ENCODE peak calls at places on chromosome 1, in nine cellular contexts. One of them, this sample, is unnamed.

GRCh38 chr1:184930645-184931044 is 43.7 kb downstream of the NIBAN1 start:
- DNase-seq in body of pancreas: no peak
- DNase-seq in A549: no peak
- DNase-seq in sigmoid colon: no peak
- DNase-seq in H1: no peak
- DNase-seq in ovary: no peak
- DNase-seq in HCT116: no peak
- DNase-seq in uterus: no peak
- DNase-seq in breast epithelium: no peak
- DNase-seq in this sample: no peak

GRCh38 chr1:25756210-25756609 is 43.8 kb upstream of the SELENON start:
- DNase-seq in body of pancreas: no peak
- DNase-seq in A549: no peak
- DNase-seq in sigmoid colon: no peak
- DNase-seq in H1: no peak
- DNase-seq in ovary: no peak
- DNase-seq in HCT116: no peak
- DNase-seq in uterus: no peak
- DNase-seq in breast epithelium: no peak
- DNase-seq in this sample: no peak

GRCh38 chr1:205298191-205298994 is 23.2 kb downstream of the NUAK2 start:
- DNase-seq in body of pancreas: peak
- DNase-seq in A549: peak
- DNase-seq in sigmoid colon: no peak
- DNase-seq in H1: peak
- DNase-seq in ovary: no peak
- DNase-seq in HCT116: peak
- DNase-seq in uterus: no peak
- DNase-seq in breast epithelium: no peak
- DNase-seq in this sample: peak

GRCh38 chr1:83999316-83999819 is 436 bp upstream of the TTLL7 start:
- DNase-seq in body of pancreas: peak
- DNase-seq in A549: peak
- DNase-seq in sigmoid colon: peak
- DNase-seq in H1: no peak
- DNase-seq in ovary: peak
- DNase-seq in HCT116: peak
- DNase-seq in uterus: peak
- DNase-seq in breast epithelium: no peak
- DNase-seq in this sample: peak

GRCh38 chr1:169931795-169932195 is 38.1 kb upstream of the SCYL3 start:
- DNase-seq in body of pancreas: no peak
- DNase-seq in A549: no peak
- DNase-seq in sigmoid colon: no peak
- DNase-seq in H1: no peak
- DNase-seq in ovary: no peak
- DNase-seq in HCT116: no peak
- DNase-seq in uterus: no peak
- DNase-seq in breast epithelium: no peak
- DNase-seq in this sample: no peak

GRCh38 chr1:84504580-84505021 is 1.6 kb upstream of the SPATA1 start:
- DNase-seq in body of pancreas: no peak
- DNase-seq in A549: no peak
- DNase-seq in sigmoid colon: no peak
- DNase-seq in H1: no peak
- DNase-seq in ovary: no peak
- DNase-seq in HCT116: no peak
- DNase-seq in uterus: no peak
- DNase-seq in breast epithelium: no peak
- DNase-seq in this sample: no peak

GRCh38 chr1:176206006-176206960 is 803 bp downstream of the COP1 start:
- DNase-seq in body of pancreas: peak
- DNase-seq in A549: peak
- DNase-seq in sigmoid colon: peak
- DNase-seq in H1: no peak
- DNase-seq in ovary: no peak
- DNase-seq in HCT116: no peak
- DNase-seq in uterus: no peak
- DNase-seq in breast epithelium: peak
- DNase-seq in this sample: peak

GRCh38 chr1:61797045-61797755 is 54.9 kb downstream of the PATJ start:
- DNase-seq in body of pancreas: no peak
- DNase-seq in A549: no peak
- DNase-seq in sigmoid colon: no peak
- DNase-seq in H1: no peak
- DNase-seq in ovary: no peak
- DNase-seq in HCT116: no peak
- DNase-seq in uterus: no peak
- DNase-seq in breast epithelium: no peak
- DNase-seq in this sample: peak

GRCh38 chr1:40919475-40920011 is 57.4 kb upstream of the CITED4 start:
- DNase-seq in body of pancreas: peak
- DNase-seq in A549: no peak
- DNase-seq in sigmoid colon: no peak
- DNase-seq in H1: no peak
- DNase-seq in ovary: no peak
- DNase-seq in HCT116: peak
- DNase-seq in uterus: no peak
- DNase-seq in breast epithelium: peak
- DNase-seq in this sample: no peak

GRCh38 chr1:55860816-55861519 is 645.8 kb upstream of the USP24 start:
- DNase-seq in body of pancreas: no peak
- DNase-seq in A549: no peak
- DNase-seq in sigmoid colon: no peak
- DNase-seq in H1: peak
- DNase-seq in ovary: no peak
- DNase-seq in HCT116: no peak
- DNase-seq in uterus: no peak
- DNase-seq in breast epithelium: no peak
- DNase-seq in this sample: no peak

GRCh38 chr1:160338580-160338979 is 4.5 kb downstream of the COPA start:
- DNase-seq in body of pancreas: no peak
- DNase-seq in A549: no peak
- DNase-seq in sigmoid colon: no peak
- DNase-seq in H1: no peak
- DNase-seq in ovary: no peak
- DNase-seq in HCT116: no peak
- DNase-seq in uterus: no peak
- DNase-seq in breast epithelium: no peak
- DNase-seq in this sample: no peak

GRCh38 chr1:150606743-150607142 is 22.7 kb downstream of the ENSA start:
- DNase-seq in body of pancreas: no peak
- DNase-seq in A549: no peak
- DNase-seq in sigmoid colon: no peak
- DNase-seq in H1: no peak
- DNase-seq in ovary: no peak
- DNase-seq in HCT116: no peak
- DNase-seq in uterus: no peak
- DNase-seq in breast epithelium: no peak
- DNase-seq in this sample: no peak

GRCh38 chr1:150596095-150596892 is 16.9 kb upstream of the MCL1 start:
- DNase-seq in body of pancreas: no peak
- DNase-seq in A549: no peak
- DNase-seq in sigmoid colon: no peak
- DNase-seq in H1: no peak
- DNase-seq in ovary: no peak
- DNase-seq in HCT116: no peak
- DNase-seq in uterus: no peak
- DNase-seq in breast epithelium: no peak
- DNase-seq in this sample: peak

GRCh38 chr1:150604226-150604588 is 24.8 kb upstream of the MCL1 start:
- DNase-seq in body of pancreas: no peak
- DNase-seq in A549: no peak
- DNase-seq in sigmoid colon: no peak
- DNase-seq in H1: no peak
- DNase-seq in ovary: no peak
- DNase-seq in HCT116: no peak
- DNase-seq in uterus: no peak
- DNase-seq in breast epithelium: no peak
- DNase-seq in this sample: no peak

GRCh38 chr1:150596976-150597375 is 17.6 kb upstream of the MCL1 start:
- DNase-seq in body of pancreas: no peak
- DNase-seq in A549: no peak
- DNase-seq in sigmoid colon: no peak
- DNase-seq in H1: no peak
- DNase-seq in ovary: no peak
- DNase-seq in HCT116: no peak
- DNase-seq in uterus: no peak
- DNase-seq in breast epithelium: no peak
- DNase-seq in this sample: no peak

GRCh38 chr1:150601540-150601939 is 22.1 kb upstream of the MCL1 start:
- DNase-seq in body of pancreas: no peak
- DNase-seq in A549: no peak
- DNase-seq in sigmoid colon: no peak
- DNase-seq in H1: no peak
- DNase-seq in ovary: no peak
- DNase-seq in HCT116: no peak
- DNase-seq in uterus: no peak
- DNase-seq in breast epithelium: no peak
- DNase-seq in this sample: no peak
- TF ChIP-seq POLR2A in body of pancreas: no peak
- TF ChIP-seq POLR2A in A549: no peak
- TF ChIP-seq POLR2A in sigmoid colon: no peak
- TF ChIP-seq POLR2A in H1: no peak
- TF ChIP-seq POLR2A in ovary: no peak
- TF ChIP-seq POLR2A in HCT116: no peak
- TF ChIP-seq POLR2A in uterus: no peak
- TF ChIP-seq POLR2A in breast epithelium: no peak
- TF ChIP-seq POLR2A in this sample: no peak

GRCh38 chr1:198641506-198641905 is 2.7 kb downstream of the PTPRC start:
- DNase-seq in body of pancreas: no peak
- DNase-seq in A549: no peak
- DNase-seq in sigmoid colon: no peak
- DNase-seq in H1: no peak
- DNase-seq in ovary: no peak
- DNase-seq in HCT116: no peak
- DNase-seq in uterus: no peak
- DNase-seq in breast epithelium: no peak
- DNase-seq in this sample: no peak
- TF ChIP-seq POLR2A in body of pancreas: no peak
- TF ChIP-seq POLR2A in A549: no peak
- TF ChIP-seq POLR2A in sigmoid colon: no peak
- TF ChIP-seq POLR2A in H1: no peak
- TF ChIP-seq POLR2A in ovary: no peak
- TF ChIP-seq POLR2A in HCT116: no peak
- TF ChIP-seq POLR2A in uterus: no peak
- TF ChIP-seq POLR2A in breast epithelium: no peak
- TF ChIP-seq POLR2A in this sample: no peak

DNA sequence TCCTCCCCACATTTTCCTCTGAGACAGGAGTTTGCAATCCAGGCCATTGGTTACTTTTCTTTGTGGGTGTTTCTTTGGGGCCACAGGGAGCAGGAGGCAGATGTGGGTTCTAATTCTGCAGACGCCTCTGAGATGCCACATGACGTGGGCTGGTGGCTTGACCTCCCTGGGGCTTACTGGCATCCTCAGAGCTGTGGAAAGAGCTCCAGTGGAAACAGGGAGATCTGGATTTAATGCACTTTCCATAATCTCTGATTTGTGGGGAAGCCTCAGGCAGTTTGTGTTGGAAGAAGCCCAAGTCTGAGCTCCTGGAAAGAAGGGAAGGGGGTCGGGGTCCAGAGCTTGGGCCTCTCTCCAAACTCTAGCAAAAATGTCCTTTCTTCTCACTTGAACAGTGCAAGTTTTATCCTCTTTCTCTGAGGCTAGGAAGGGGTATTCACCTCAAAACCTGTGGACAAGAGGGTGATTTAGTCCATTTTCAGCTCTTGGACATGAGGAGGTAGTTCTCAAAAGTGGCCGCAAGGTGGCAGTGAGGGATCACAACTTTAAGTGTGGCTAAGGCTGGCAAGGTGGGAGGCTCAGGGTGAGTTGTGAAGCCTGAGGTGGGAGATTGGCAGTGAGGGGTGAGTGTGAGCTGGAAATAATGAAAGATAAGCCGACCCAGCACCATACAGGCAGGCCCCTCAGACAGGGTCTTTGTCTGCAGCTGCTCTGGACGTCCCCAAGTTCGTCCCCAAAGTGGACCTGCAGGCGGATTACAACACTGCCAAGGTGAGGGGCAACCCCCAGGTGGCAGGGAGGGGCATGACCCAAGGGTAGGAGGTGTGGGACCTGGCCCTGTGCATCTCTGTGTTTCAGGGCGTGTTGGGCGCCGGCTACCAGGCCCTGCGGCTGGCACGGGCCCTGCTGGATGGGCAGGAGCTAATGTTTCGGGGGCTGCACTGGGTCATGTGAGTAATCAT is 9.2 kb downstream of the IKBKE start:
- DNase-seq in body of pancreas: peak
- DNase-seq in A549: peak
- DNase-seq in sigmoid colon: peak
- DNase-seq in H1: peak
- DNase-seq in ovary: peak
- DNase-seq in HCT116: no peak
- DNase-seq in uterus: peak
- DNase-seq in breast epithelium: peak
- DNase-seq in this sample: peak
- TF ChIP-seq POLR2A in body of pancreas: no peak
- TF ChIP-seq POLR2A in A549: no peak
- TF ChIP-seq POLR2A in sigmoid colon: no peak
- TF ChIP-seq POLR2A in H1: no peak
- TF ChIP-seq POLR2A in ovary: no peak
- TF ChIP-seq POLR2A in HCT116: no peak
- TF ChIP-seq POLR2A in uterus: no peak
- TF ChIP-seq POLR2A in breast epithelium: no peak
- TF ChIP-seq POLR2A in this sample: no peak

GRCh38 chr1:248847956-248848561 is 10.0 kb downstream of the ZNF672 start:
- DNase-seq in body of pancreas: no peak
- DNase-seq in A549: no peak
- DNase-seq in sigmoid colon: no peak
- DNase-seq in H1: no peak
- DNase-seq in ovary: no peak
- DNase-seq in HCT116: no peak
- DNase-seq in uterus: no peak
- DNase-seq in breast epithelium: no peak
- DNase-seq in this sample: no peak

GRCh38 chr1:248850124-248850523 is 8.8 kb downstream of the ZNF692 start:
- DNase-seq in body of pancreas: no peak
- DNase-seq in A549: no peak
- DNase-seq in sigmoid colon: no peak
- DNase-seq in H1: no peak
- DNase-seq in ovary: no peak
- DNase-seq in HCT116: no peak
- DNase-seq in uterus: no peak
- DNase-seq in breast epithelium: no peak
- DNase-seq in this sample: no peak

GRCh38 chr1:248849637-248850036 is 9.2 kb downstream of the ZNF692 start:
- DNase-seq in body of pancreas: no peak
- DNase-seq in A549: no peak
- DNase-seq in sigmoid colon: no peak
- DNase-seq in H1: no peak
- DNase-seq in ovary: no peak
- DNase-seq in HCT116: no peak
- DNase-seq in uterus: no peak
- DNase-seq in breast epithelium: no peak
- DNase-seq in this sample: no peak

GRCh38 chr1:248848596-248848995 is 10.3 kb downstream of the ZNF692 start:
- DNase-seq in body of pancreas: no peak
- DNase-seq in A549: no peak
- DNase-seq in sigmoid colon: no peak
- DNase-seq in H1: no peak
- DNase-seq in ovary: no peak
- DNase-seq in HCT116: no peak
- DNase-seq in uterus: no peak
- DNase-seq in breast epithelium: no peak
- DNase-seq in this sample: no peak

GRCh38 chr1:248849152-248849551 is 9.7 kb downstream of the ZNF692 start:
- DNase-seq in body of pancreas: no peak
- DNase-seq in A549: no peak
- DNase-seq in sigmoid colon: peak
- DNase-seq in H1: no peak
- DNase-seq in ovary: no peak
- DNase-seq in HCT116: no peak
- DNase-seq in uterus: no peak
- DNase-seq in breast epithelium: no peak
- DNase-seq in this sample: no peak
- TF ChIP-seq POLR2A in body of pancreas: no peak
- TF ChIP-seq POLR2A in A549: no peak
- TF ChIP-seq POLR2A in sigmoid colon: no peak
- TF ChIP-seq POLR2A in H1: no peak
- TF ChIP-seq POLR2A in ovary: no peak
- TF ChIP-seq POLR2A in HCT116: no peak
- TF ChIP-seq POLR2A in uterus: no peak
- TF ChIP-seq POLR2A in breast epithelium: no peak
- TF ChIP-seq POLR2A in this sample: no peak